ENCODE peak calls at places on chromosomes 7 and 10, in five cellular contexts. G, O, Z, P and F are unnamed samples.

GRCh38 chr7:137325927-137326326 is 17.6 kb downstream of the PTN start:
- DNase-seq in G (no peak), O (no peak), Z (no peak), P (no peak), F (peak; percentile 57)

GRCh38 chr7:131013716-131014115 is 279.7 kb upstream of the KLF14 start:
- DNase-seq in G (no peak), O (no peak), Z (no peak), P (no peak), F (no peak)

GRCh38 chr7:90720970-90721768 is 125.0 kb downstream of the CDK14 start:
- DNase-seq in G (peak; percentile 89), O (peak; percentile 16), Z (no peak), P (peak; percentile 79), F (peak; percentile 84)

GRCh38 chr10:64102264-64102633 is 581.0 kb downstream of the REEP3 start:
- DNase-seq in G (no peak), O (no peak), Z (no peak), P (no peak), F (no peak)

GRCh38 chr7:111499027-111499426 is 63.3 kb downstream of the IMMP2L start:
- DNase-seq in G (peak; percentile 28), O (no peak), Z (no peak), P (peak; percentile 65), F (peak; percentile 87)

GRCh38 chr10:118112496-118113125 is 65.9 kb upstream of the RAB11FIP2 start:
- DNase-seq in G (no peak), O (no peak), Z (no peak), P (no peak), F (no peak)

GRCh38 chr10:74932648-74933047 is 106.2 kb downstream of the KAT6B start:
- DNase-seq in G (no peak), O (peak; percentile 70), Z (no peak), P (no peak), F (no peak)

GRCh38 chr10:62817120-62817762 is 1.1 kb upstream of the EGR2 start:
- DNase-seq in G (peak; percentile 62), O (peak; percentile 57), Z (no peak), P (peak; percentile 32), F (no peak)

GRCh38 chr10:23557777-23558176 is 118.9 kb downstream of the OTUD1 start:
- DNase-seq in G (no peak), O (no peak), Z (no peak), P (no peak), F (no peak)

GRCh38 chr10:77223532-77224460 is 413.8 kb downstream of the KCNMA1 start:
- DNase-seq in G (no peak), O (no peak), Z (no peak), P (no peak), F (peak; percentile 37)

GRCh38 chr10:74586088-74586585 is 240.3 kb upstream of the KAT6B start:
- DNase-seq in G (peak; percentile 15), O (peak; percentile 11), Z (peak; percentile 30), P (no peak), F (no peak)

GRCh38 chr10:48464871-48465736 is 139.8 kb downstream of the ARHGAP22 start:
- DNase-seq in G (no peak), O (peak; percentile 66), Z (no peak), P (no peak), F (no peak)

GRCh38 chr10:43962346-43963191 is 313.9 kb upstream of the ZNF32 start:
- DNase-seq in G (peak; percentile 33), O (peak; percentile 3), Z (no peak), P (peak; percentile 36), F (peak; percentile 23)

GRCh38 chr7:158097511-158098124 is 490.0 kb downstream of the PTPRN2 start:
- DNase-seq in G (no peak), O (no peak), Z (no peak), P (no peak), F (no peak)

GRCh38 chr7:2934984-2935740 is 91.1 kb upstream of the GNA12 start:
- DNase-seq in G (no peak), O (no peak), Z (no peak), P (no peak), F (no peak)

GRCh38 chr7:44120395-44120794 is 3.0 kb downstream of the POLD2 start:
- DNase-seq in G (no peak), O (no peak), Z (no peak), P (no peak), F (no peak)

GRCh38 chr10:50385610-50386009 is 134.3 kb upstream of the ASAH2 start:
- DNase-seq in G (peak; percentile 70), O (no peak), Z (no peak), P (no peak), F (peak; percentile 40)

GRCh38 chr7:26136831-26137230 is 15.2 kb upstream of the NFE2L3 start:
- DNase-seq in G (no peak), O (no peak), Z (no peak), P (no peak), F (no peak)

GRCh38 chr7:152402384-152403250 is 33.2 kb downstream of the KMT2C start:
- DNase-seq in G (peak; percentile 28), O (no peak), Z (no peak), P (peak; percentile 40), F (peak; percentile 15)

GRCh38 chr10:12656518-12657142 is 307.3 kb downstream of the CAMK1D start:
- DNase-seq in G (peak; percentile 69), O (no peak), Z (peak; percentile 63), P (peak; percentile 75), F (peak; percentile 64)

GRCh38 chr7:7563269-7563668 is 3.4 kb upstream of the MIOS start:
- DNase-seq in G (no peak), O (no peak), Z (no peak), P (no peak), F (no peak)

GRCh38 chr10:93198401-93199175 is 124.9 kb downstream of the CYP26A1 start:
- DNase-seq in G (peak; percentile 51), O (no peak), Z (no peak), P (no peak), F (peak; percentile 22)

GRCh38 chr10:46169736-46170135 is 117.1 kb upstream of the ANTXRL start:
- DNase-seq in G (no peak), O (no peak), Z (no peak), P (no peak), F (no peak)
- TF ChIP-seq CTCF in G (no peak), O (no peak), Z (no peak), P (no peak), F (no peak)

GRCh38 chr7:34131371-34131770 is 226.0 kb downstream of the BMPER start:
- DNase-seq in G (no peak), O (no peak), Z (no peak), P (no peak), F (peak; percentile 62)

GRCh38 chr7:34133983-34134782 is 228.8 kb downstream of the BMPER start:
- DNase-seq in G (peak; percentile 85), O (peak; percentile 55), Z (peak; percentile 36), P (peak; percentile 82), F (peak; percentile 72)

GRCh38 chr7:34133356-34133982 is 228.1 kb downstream of the BMPER start:
- DNase-seq in G (peak; percentile 83), O (no peak), Z (no peak), P (peak; percentile 86), F (peak; percentile 86)

GRCh38 chr7:34128762-34129161 is 223.4 kb downstream of the BMPER start:
- DNase-seq in G (peak; percentile 66), O (no peak), Z (no peak), P (peak; percentile 64), F (peak; percentile 69)

DNA sequence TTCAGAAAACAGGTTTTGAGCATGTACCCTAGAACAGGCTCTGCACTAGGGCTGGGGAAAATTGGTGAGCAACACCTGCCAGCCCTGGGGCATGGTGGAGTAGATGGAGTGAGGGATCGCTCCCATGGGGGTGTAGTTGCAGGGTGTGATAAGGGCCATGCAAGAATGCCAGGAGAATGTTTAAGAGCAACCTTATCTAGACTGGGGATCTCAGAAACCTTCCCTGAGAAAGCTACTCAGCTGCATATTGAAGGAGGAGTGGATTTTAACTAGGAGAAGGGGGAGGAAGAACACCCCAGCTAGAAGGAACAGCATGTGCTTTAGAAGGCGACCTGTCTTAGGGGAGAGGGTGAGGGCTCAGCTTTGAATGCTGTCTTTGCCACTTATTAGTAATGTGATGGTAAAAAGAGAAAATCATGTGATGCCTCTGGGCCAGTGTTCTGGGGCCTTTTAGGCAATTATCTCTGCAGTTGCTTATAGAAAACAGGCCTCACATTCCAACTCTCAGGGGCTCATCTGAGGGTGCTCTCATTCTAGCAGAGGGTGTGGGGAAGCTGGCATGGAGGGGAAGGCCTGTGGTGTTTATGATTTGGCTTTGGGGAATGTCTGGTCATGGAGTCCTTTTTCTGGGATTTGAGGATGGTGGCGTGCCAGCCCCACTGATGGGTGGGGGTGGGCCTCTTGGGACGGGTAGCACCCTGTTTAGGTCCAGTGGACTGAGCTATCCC is 225.4 kb downstream of the BMPER start:
- DNase-seq in G (no peak), O (no peak), Z (no peak), P (no peak), F (peak; percentile 24)
- H3K4me3 ChIP-seq in G (no peak overlapping the region), O (no peak overlapping the region), Z (no peak overlapping the region), P (no peak overlapping the region), F (no peak overlapping the region)

GRCh38 chr7:47670738-47671137 is 88.8 kb upstream of the TNS3 start:
- DNase-seq in G (no peak), O (no peak), Z (peak; percentile 98), P (no peak), F (no peak)

GRCh38 chr7:47671358-47671757 is 89.4 kb upstream of the TNS3 start:
- DNase-seq in G (no peak), O (no peak), Z (no peak), P (no peak), F (no peak)

GRCh38 chr7:47666164-47666862 is 84.4 kb upstream of the TNS3 start:
- DNase-seq in G (no peak), O (no peak), Z (no peak), P (peak; percentile 56), F (peak; percentile 74)

GRCh38 chr7:47672267-47672920 is 90.5 kb upstream of the TNS3 start:
- DNase-seq in G (no peak), O (no peak), Z (peak; percentile 21), P (no peak), F (no peak)

DNA sequence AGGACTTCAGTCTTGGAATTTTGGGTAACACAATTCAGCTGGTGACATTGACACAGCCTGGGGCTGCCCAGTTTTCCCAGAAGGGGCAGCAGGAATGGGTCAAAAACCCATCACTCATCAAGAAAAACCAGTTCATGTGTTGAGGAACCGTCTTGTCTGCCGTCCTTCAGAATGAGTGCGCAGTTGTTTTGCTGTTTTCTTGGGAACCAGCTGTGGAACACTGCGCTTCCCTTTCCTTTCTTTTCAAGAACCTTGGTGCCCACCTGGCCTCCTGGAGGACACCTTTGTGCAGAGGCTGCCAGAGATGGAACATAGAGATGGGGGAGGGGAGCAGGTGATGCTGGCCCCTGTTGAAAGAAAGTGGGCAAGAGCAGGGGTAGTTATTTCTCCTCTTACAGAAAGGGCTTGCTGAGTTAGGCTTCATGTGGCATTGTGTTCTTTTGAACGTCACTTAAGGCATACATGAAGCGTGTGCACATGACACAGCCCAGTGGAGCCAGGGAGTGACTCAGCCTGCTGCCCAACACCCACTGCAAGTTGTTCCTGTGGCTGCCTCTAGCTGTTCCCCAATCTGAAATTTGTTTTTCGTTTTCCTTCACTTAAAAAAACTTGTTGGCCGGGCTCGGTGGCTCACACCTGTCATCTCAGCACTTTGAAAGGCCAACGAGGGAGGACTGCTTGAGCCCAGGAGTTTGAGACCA is 87.4 kb upstream of the TNS3 start:
- DNase-seq in G (peak; percentile 92), O (peak; percentile 69), Z (peak; percentile 99), P (peak; percentile 93), F (peak; percentile 98)
- TF ChIP-seq CTCF in G (no peak), O (no peak), Z (peak; percentile 21), P (peak; percentile 24), F (no peak)

DNA sequence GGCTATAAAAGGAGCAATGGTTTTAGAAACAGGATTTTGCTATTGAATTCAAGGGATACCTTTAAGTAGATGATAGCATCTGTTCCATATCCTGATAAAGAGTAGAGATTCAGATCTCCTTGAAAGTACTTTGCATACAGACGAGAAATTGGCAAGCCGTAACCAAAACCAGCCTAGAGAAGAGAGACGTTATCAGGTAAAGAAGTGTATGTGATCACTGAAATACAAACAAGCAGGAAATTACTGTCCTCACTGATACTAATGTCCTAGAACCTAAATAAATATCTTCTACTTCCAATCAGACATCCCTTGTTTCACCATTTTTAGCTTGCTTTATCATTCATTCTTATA is 9.4 kb downstream of the PDK4 start:
- DNase-seq in G (no peak), O (no peak), Z (no peak), P (no peak), F (no peak)
- H3K4me3 ChIP-seq in G (no peak overlapping the region), O (no peak overlapping the region), Z (no peak overlapping the region), P (no peak overlapping the region), F (no peak overlapping the region)